ENCODE peak calls at places on chromosomes 13 and 19, in four cellular contexts. Z is fibroblast of pulmonary artery, S is PC-3, O is upper lobe of left lung. F is an unnamed sample.

GRCh38 chr13:112899618-112900600 is 69.1 kb upstream of the MCF2L start:
- DNase-seq in Z (no peak), S (no peak), O (peak), F (no peak)

GRCh38 chr19:18609717-18610051 is 3.0 kb upstream of the TMEM59L start:
- DNase-seq in Z (no peak), S (no peak), O (no peak), F (no peak)

GRCh38 chr13:113548171-113548641 is 36.3 kb upstream of the TFDP1 start:
- DNase-seq in Z (peak), S (no peak), O (peak), F (no peak)

GRCh38 chr19:36072081-36072480 is 17.4 kb downstream of the WDR62 start:
- DNase-seq in Z (no peak), S (no peak), O (no peak), F (no peak)

GRCh38 chr19:11268783-11269267 is 6.5 kb upstream of the DOCK6 start:
- DNase-seq in Z (peak), S (peak), O (no peak), F (no peak)

GRCh38 chr19:2770055-2771013 is 12.7 kb downstream of the SGTA start:
- DNase-seq in Z (peak), S (no peak), O (peak), F (no peak)

GRCh38 chr19:50969413-50969760 is at the start of gene KLK6:
- DNase-seq in Z (no peak), S (peak), O (no peak), F (no peak)

GRCh38 chr13:33244907-33245287 is 40.7 kb downstream of the STARD13 start:
- DNase-seq in Z (no peak), S (no peak), O (no peak), F (no peak)

GRCh38 chr19:46670874-46671273 is 9.9 kb upstream of the DACT3 start:
- DNase-seq in Z (peak), S (peak), O (no peak), F (no peak)

GRCh38 chr19:1295169-1296012 is 9.7 kb downstream of the EFNA2 start:
- DNase-seq in Z (no peak), S (no peak), O (peak), F (no peak)

GRCh38 chr13:28636078-28636477 is 22.9 kb upstream of the POMP start:
- DNase-seq in Z (peak), S (no peak), O (no peak), F (no peak)

GRCh38 chr13:99726261-99726894 is 225.1 kb downstream of the TM9SF2 start:
- DNase-seq in Z (no peak), S (no peak), O (no peak), F (no peak)

GRCh38 chr13:34506796-34507195 is 435.3 kb upstream of the NBEA start:
- DNase-seq in Z (no peak), S (peak), O (no peak), F (no peak)

GRCh38 chr19:35000338-35000646 is 169 bp downstream of the GRAMD1A start:
- DNase-seq in Z (no peak), S (no peak), O (no peak), F (no peak)

GRCh38 chr19:3343619-3344502 is 22.5 kb upstream of the NFIC start:
- DNase-seq in Z (peak), S (peak), O (peak), F (peak)

GRCh38 chr13:110274687-110275086 is 32.3 kb downstream of the COL4A1 start:
- DNase-seq in Z (no peak), S (peak), O (no peak), F (no peak)

GRCh38 chr13:110546933-110547332 is 14.6 kb downstream of the RAB20 start:
- DNase-seq in Z (peak), S (peak), O (no peak), F (no peak)

GRCh38 chr19:10643968-10644290 is 10.2 kb upstream of the ILF3 start:
- DNase-seq in Z (no peak), S (no peak), O (no peak), F (no peak)

GRCh38 chr19:8251025-8251472 is 41.9 kb downstream of the CERS4 start:
- DNase-seq in Z (peak), S (no peak), O (peak), F (peak)

GRCh38 chr13:25494708-25495411 is 123.1 kb downstream of the ATP8A2 start:
- DNase-seq in Z (no peak), S (no peak), O (no peak), F (no peak)

GRCh38 chr13:45700971-45701900 is 884 bp upstream of the CBY2 start:
- DNase-seq in Z (no peak), S (no peak), O (no peak), F (no peak)

GRCh38 chr13:92989301-92989700 is 237.3 kb upstream of the GPC6 start:
- DNase-seq in Z (no peak), S (no peak), O (no peak), F (no peak)

GRCh38 chr13:21717817-21718216 is 46.9 kb downstream of the FGF9 start:
- DNase-seq in Z (no peak), S (peak), O (no peak), F (no peak)

GRCh38 chr13:24574847-24575246 is 62.3 kb upstream of the PARP4 start:
- DNase-seq in Z (no peak), S (no peak), O (no peak), F (no peak)

GRCh38 chr19:15260939-15261338 is 28.7 kb upstream of the EPHX3 start:
- DNase-seq in Z (peak), S (peak), O (no peak), F (no peak)

GRCh38 chr19:57103573-57104277 is 16.1 kb upstream of the USP29 start:
- DNase-seq in Z (peak), S (peak), O (no peak), F (peak)
- H3K4me3 ChIP-seq in Z (no peak), S (peak), O (no peak), F (peak)

DNA sequence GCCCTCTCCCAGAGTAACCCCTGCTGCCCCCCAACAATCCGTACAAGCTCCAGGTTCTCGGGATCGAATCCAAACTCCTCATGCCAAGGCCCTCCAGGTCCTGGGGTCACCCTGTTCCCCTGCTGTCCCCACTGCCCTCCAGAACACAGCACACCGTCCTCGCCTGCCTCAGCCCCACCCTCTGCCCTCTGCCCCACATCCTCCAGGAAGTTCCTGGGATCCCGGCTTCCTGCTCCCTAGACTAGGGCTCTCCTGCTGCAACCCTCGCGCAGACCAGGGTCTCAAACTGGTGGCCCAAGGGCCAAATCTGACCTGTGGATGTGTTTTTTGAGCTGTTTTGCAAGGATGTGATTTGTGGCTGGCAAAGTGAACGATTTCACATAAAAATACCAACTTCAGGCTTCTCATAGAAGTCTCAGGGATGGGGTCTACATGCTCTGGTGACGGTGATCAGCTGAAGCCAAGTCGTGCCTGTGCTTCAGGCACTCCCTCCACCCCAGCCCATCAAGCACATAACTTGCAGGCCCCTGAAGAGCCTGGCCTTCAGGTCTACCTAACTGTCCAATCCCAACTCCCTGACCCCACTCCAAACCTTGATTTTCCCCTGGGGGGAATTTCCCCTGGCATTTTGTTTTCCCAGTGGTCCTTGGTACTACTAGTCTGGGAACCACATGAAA is 1.8 kb downstream of the RABAC1 start:
- DNase-seq in Z (no peak), S (no peak), O (no peak), F (no peak)
- H3K4me3 ChIP-seq in Z (peak), S (peak), O (peak), F (no peak)

GRCh38 chr13:98571955-98572662 is 4.8 kb downstream of the STK24 start:
- DNase-seq in Z (no peak), S (peak), O (no peak), F (no peak)

GRCh38 chr13:98575009-98575866 is 1.7 kb downstream of the STK24 start:
- DNase-seq in Z (no peak), S (no peak), O (no peak), F (no peak)

GRCh38 chr13:98575876-98576214 is 1.1 kb downstream of the STK24 start:
- DNase-seq in Z (no peak), S (no peak), O (no peak), F (no peak)

GRCh38 chr13:98567140-98567539 is 9.8 kb downstream of the STK24 start:
- DNase-seq in Z (no peak), S (no peak), O (no peak), F (no peak)

DNA sequence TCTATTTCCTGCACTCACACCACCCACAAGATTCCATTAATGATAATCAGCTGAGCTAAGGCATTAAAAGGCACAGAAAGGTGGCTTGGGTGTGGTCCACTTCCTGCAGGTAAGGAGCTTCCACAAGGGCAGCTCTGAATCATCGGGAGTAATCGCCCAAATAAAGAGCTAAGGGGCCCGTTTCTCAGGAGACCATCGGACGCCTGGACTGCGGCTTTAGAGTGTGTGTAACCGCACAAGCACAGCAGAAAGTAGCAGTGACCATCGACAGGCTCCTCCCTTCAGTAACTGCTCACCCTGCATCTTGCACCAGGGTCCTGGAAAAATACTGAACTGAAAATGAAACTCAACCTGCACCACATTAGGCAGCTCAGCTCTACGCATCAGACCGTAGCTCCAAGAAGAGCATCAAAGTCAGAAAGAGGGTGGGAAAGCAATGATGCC is 6.0 kb downstream of the STK24 start:
- DNase-seq in Z (no peak), S (peak), O (no peak), F (no peak)
- H3K4me3 ChIP-seq in Z (no peak), S (peak), O (peak), F (peak)

DNA sequence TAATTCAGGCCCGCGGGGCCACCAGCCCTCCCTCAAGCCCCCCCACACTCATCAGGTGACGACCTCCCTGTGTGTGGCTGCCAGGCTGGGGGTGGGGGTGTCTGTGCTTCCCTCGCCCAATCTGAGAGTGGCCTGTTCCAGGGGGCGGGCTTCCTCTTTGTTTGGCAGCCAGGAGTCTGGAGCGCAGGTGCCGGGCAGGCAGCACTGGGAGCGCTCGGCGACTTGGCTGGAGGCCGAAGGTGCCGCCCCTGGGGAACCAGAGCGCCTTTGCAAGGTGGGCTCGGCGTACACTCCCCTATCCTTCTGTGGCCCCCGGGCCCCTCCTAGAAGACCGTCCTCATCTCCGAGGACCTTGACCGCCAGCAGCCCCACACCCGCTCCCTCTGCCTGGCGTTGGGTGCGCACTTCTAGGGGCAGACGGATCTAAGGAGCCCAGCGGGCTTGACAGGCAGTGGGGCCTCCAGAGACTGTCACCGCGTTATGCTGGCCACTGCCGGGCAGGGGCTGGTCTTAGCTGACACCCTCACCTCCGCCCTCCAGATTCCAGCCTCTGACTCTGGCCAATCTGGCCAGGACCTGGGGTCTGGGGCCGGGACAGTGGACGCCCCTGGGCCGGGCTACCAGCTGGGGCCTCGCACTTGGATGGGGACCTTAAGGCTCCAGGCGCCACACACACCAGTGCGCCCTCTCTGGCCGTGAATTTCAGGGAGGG is 5.6 kb upstream of the ZNF98 start:
- DNase-seq in Z (no peak), S (no peak), O (peak), F (no peak)
- H3K4me3 ChIP-seq in Z (no peak), S (no peak), O (no peak), F (peak)

F was measured in thoracic aorta.